ENCODE peak calls at places on chromosomes 3 and 15, in five cellular contexts. P, F, N, Y and X are unnamed samples.

GRCh38 chr3:150763122-150763840 is at the start of gene SIAH2:
- DNase-seq in P (peak; percentile 84), F (peak; percentile 94), N (peak; percentile 89), Y (peak; percentile 94), X (peak; percentile 91)

GRCh38 chr3:171225101-171225674 is 198.7 kb upstream of the SLC2A2 start:
- DNase-seq in P (no peak), F (no peak), N (no peak), Y (no peak), X (no peak)

GRCh38 chr3:100033814-100034490 is 80.3 kb downstream of the FILIP1L start:
- DNase-seq in P (no peak), F (no peak), N (no peak), Y (no peak), X (peak; percentile 58)

GRCh38 chr3:73511555-73511954 is 113.2 kb downstream of the PDZRN3 start:
- DNase-seq in P (no peak), F (no peak), N (no peak), Y (no peak), X (no peak)

GRCh38 chr3:135097276-135097946 is 302.4 kb downstream of the EPHB1 start:
- DNase-seq in P (no peak), F (no peak), N (no peak), Y (no peak), X (no peak)

GRCh38 chr15:82647835-82648256 is 683 bp upstream of the CPEB1 start:
- DNase-seq in P (no peak), F (no peak), N (peak; percentile 32), Y (no peak), X (no peak)

GRCh38 chr3:185528481-185529009 is 23.8 kb downstream of the LIPH start:
- DNase-seq in P (no peak), F (no peak), N (no peak), Y (no peak), X (no peak)

GRCh38 chr15:88484781-88485246 is 17.3 kb downstream of the MRPS11 start:
- DNase-seq in P (no peak), F (no peak), N (no peak), Y (no peak), X (no peak)